ENCODE peak calls at places on chromosomes 3 and 15, in nine cellular contexts. D, R, Q, B, Y, M, A, E and C are unnamed samples.

GRCh38 chr15:60933914-60934885 is 294.9 kb downstream of the RORA start:
- DNase-seq in D (no peak), R (no peak), Q (no peak), B (peak), Y (no peak), M (no peak), A (no peak), E (peak), C (peak)

GRCh38 chr3:140298569-140299070 is 363.6 kb downstream of the CLSTN2 start:
- DNase-seq in D (no peak), R (no peak), Q (no peak), B (no peak), Y (no peak), M (no peak), A (no peak), E (no peak), C (no peak)

GRCh38 chr15:68249058-68249713 is 19.7 kb upstream of the CLN6 start:
- DNase-seq in D (no peak), R (peak), Q (no peak), B (no peak), Y (no peak), M (no peak), A (no peak), E (no peak), C (no peak)

GRCh38 chr3:73768594-73769308 is 144.0 kb upstream of the PDZRN3 start:
- DNase-seq in D (no peak), R (no peak), Q (no peak), B (no peak), Y (no peak), M (peak), A (no peak), E (peak), C (no peak)

GRCh38 chr15:73928241-73928579 is 1.9 kb downstream of the LOXL1 start:
- DNase-seq in D (no peak), R (no peak), Q (no peak), B (no peak), Y (no peak), M (peak), A (no peak), E (no peak), C (no peak)

GRCh38 chr3:185335799-185336198 is 27.1 kb upstream of the MAP3K13 start:
- DNase-seq in D (peak), R (no peak), Q (no peak), B (no peak), Y (no peak), M (peak), A (no peak), E (peak), C (no peak)

GRCh38 chr15:74402337-74402839 is 31.4 kb downstream of the SEMA7A start:
- DNase-seq in D (no peak), R (no peak), Q (peak), B (no peak), Y (no peak), M (no peak), A (no peak), E (no peak), C (no peak)

GRCh38 chr3:112822116-112823055 is 24.3 kb downstream of the CD200R1L start:
- DNase-seq in D (no peak), R (no peak), Q (no peak), B (no peak), Y (no peak), M (no peak), A (no peak), E (peak), C (no peak)